ENCODE peak calls at places on chromosome 7, in six cellular contexts. S is CD4-positive, CD25-positive, alpha-beta regulatory T cell; W is NB4; I is psoas muscle; U is colonic mucosa; X is tibial nerve. J is an unnamed sample.

GRCh38 chr7:23184709-23185354 is 3.0 kb downstream of the NUP42 start:
- DNase-seq in S (no peak), W (peak), I (no peak), U (peak), X (peak), J (no peak)

GRCh38 chr7:28776463-28777157 is 181.5 kb downstream of the TRIL start:
- DNase-seq in S (no peak), W (no peak), I (no peak), U (no peak), X (no peak), J (no peak)

GRCh38 chr7:41891967-41892755 is 189.3 kb upstream of the INHBA start:
- DNase-seq in S (no peak), W (peak), I (no peak), U (no peak), X (no peak), J (no peak)

GRCh38 chr7:35849158-35849831 is 48.4 kb downstream of the SEPTIN7 start:
- DNase-seq in S (no peak), W (no peak), I (no peak), U (no peak), X (no peak), J (no peak)

GRCh38 chr7:29196971-29197370 is 2.4 kb downstream of the CHN2 start:
- DNase-seq in S (no peak), W (no peak), I (no peak), U (no peak), X (no peak), J (no peak)

GRCh38 chr7:16846611-16847165 is 35.1 kb downstream of the AGR3 start:
- DNase-seq in S (no peak), W (no peak), I (no peak), U (no peak), X (no peak), J (no peak)

GRCh38 chr7:157854066-157854891 is 517.5 kb downstream of the DNAJB6 start:
- DNase-seq in S (no peak), W (peak), I (peak), U (peak), X (peak), J (no peak)

GRCh38 chr7:26346611-26347200 is 55.0 kb downstream of the SNX10 start:
- DNase-seq in S (no peak), W (no peak), I (no peak), U (peak), X (no peak), J (no peak)

GRCh38 chr7:140009735-140010134 is 53.0 kb downstream of the PARP12 start:
- DNase-seq in S (no peak), W (no peak), I (no peak), U (no peak), X (no peak), J (no peak)

GRCh38 chr7:115328018-115328417 is 406.1 kb downstream of the MDFIC start:
- DNase-seq in S (no peak), W (no peak), I (no peak), U (no peak), X (no peak), J (no peak)

GRCh38 chr7:84948632-84949031 is 238.2 kb downstream of the SEMA3D start:
- DNase-seq in S (no peak), W (no peak), I (no peak), U (no peak), X (no peak), J (no peak)

GRCh38 chr7:128155100-128155763 is 85.8 kb upstream of the LEP start:
- DNase-seq in S (no peak), W (no peak), I (no peak), U (no peak), X (no peak), J (no peak)

GRCh38 chr7:12729112-12729511 is 41.7 kb downstream of the ARL4A start:
- DNase-seq in S (no peak), W (peak), I (peak), U (peak), X (peak), J (peak)

GRCh38 chr7:100538654-100539435 is at the start of gene AGFG2:
- DNase-seq in S (peak), W (peak), I (peak), U (peak), X (peak), J (peak)

GRCh38 chr7:74656421-74656910 is 1.1 kb upstream of the GTF2I start:
- DNase-seq in S (peak), W (peak), I (peak), U (peak), X (no peak), J (peak)

GRCh38 chr7:28550580-28551205 is 138.4 kb downstream of the CREB5 start:
- DNase-seq in S (no peak), W (no peak), I (no peak), U (no peak), X (no peak), J (no peak)

GRCh38 chr7:40566879-40567278 is 432.1 kb downstream of the SUGCT start:
- DNase-seq in S (no peak), W (no peak), I (no peak), U (no peak), X (no peak), J (no peak)

GRCh38 chr7:151003572-151003971 is 12.8 kb downstream of the NOS3 start:
- DNase-seq in S (no peak), W (no peak), I (no peak), U (no peak), X (no peak), J (peak)

GRCh38 chr7:96833701-96834453 is 124.2 kb upstream of the SEM1 start:
- DNase-seq in S (no peak), W (no peak), I (no peak), U (no peak), X (no peak), J (peak)

GRCh38 chr7:16055263-16055976 is 365.9 kb downstream of the CRPPA start:
- DNase-seq in S (no peak), W (no peak), I (no peak), U (no peak), X (no peak), J (no peak)

DNA sequence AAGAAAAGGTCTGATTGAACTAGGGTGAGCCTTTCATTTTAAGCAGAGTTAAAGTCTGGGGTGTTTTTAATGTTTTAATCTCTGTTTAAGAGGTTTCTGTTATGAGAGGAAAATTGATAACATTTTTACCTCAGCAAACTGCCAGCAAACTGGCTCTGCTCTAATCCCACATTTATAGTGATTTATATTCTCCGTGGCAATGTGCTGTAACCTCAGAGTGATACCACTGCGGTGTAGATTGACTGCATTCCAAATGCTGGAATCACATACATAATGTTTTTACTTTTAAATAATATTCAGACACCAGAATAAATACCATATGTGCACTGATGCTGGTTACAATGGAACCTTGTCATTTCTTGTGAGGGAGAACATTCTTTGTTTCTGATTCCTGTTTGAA is 105.2 kb downstream of the WNT2 start:
- DNase-seq in S (no peak), W (no peak), I (no peak), U (no peak), X (no peak), J (no peak)
- H3K4me3 ChIP-seq in S (no peak), W (no peak), I (no peak), U (no peak), X (no peak), J (no peak)

GRCh38 chr7:55521543-55522267 is 50.6 kb downstream of the VOPP1 start:
- DNase-seq in S (no peak), W (no peak), I (no peak), U (peak), X (no peak), J (no peak)
- H3K4me3 ChIP-seq in S (no peak), W (no peak), I (no peak), U (no peak), X (no peak), J (no peak)

GRCh38 chr7:50156746-50157145 is 63.7 kb upstream of the ZPBP start:
- DNase-seq in S (no peak), W (no peak), I (no peak), U (no peak), X (no peak), J (no peak)
- H3K4me3 ChIP-seq in S (no peak), W (no peak), I (no peak), U (no peak), X (no peak), J (no peak)

GRCh38 chr7:94908204-94909022 is 1.0 kb downstream of the PPP1R9A start:
- DNase-seq in S (no peak), W (no peak), I (peak), U (peak), X (no peak), J (no peak)

GRCh38 chr7:94906035-94906796 is 1.2 kb upstream of the PPP1R9A start:
- DNase-seq in S (no peak), W (no peak), I (no peak), U (no peak), X (no peak), J (no peak)

GRCh38 chr7:94909023-94909466 is 1.7 kb downstream of the PPP1R9A start:
- DNase-seq in S (no peak), W (no peak), I (no peak), U (no peak), X (no peak), J (no peak)

GRCh38 chr7:94907420-94908203 is at the start of gene PPP1R9A:
- DNase-seq in S (no peak), W (no peak), I (peak), U (peak), X (no peak), J (no peak)

GRCh38 chr7:94907026-94907419 is 371 bp upstream of the PPP1R9A start:
- DNase-seq in S (no peak), W (no peak), I (no peak), U (no peak), X (no peak), J (no peak)
- H3K4me3 ChIP-seq in S (no peak), W (no peak), I (peak), U (peak), X (peak), J (no peak)

GRCh38 chr7:34438436-34438835 is 219.6 kb upstream of the NPSR1 start:
- DNase-seq in S (no peak), W (no peak), I (no peak), U (no peak), X (no peak), J (no peak)
- H3K4me3 ChIP-seq in S (no peak), W (no peak), I (no peak), U (no peak), X (no peak), J (no peak)

DNA sequence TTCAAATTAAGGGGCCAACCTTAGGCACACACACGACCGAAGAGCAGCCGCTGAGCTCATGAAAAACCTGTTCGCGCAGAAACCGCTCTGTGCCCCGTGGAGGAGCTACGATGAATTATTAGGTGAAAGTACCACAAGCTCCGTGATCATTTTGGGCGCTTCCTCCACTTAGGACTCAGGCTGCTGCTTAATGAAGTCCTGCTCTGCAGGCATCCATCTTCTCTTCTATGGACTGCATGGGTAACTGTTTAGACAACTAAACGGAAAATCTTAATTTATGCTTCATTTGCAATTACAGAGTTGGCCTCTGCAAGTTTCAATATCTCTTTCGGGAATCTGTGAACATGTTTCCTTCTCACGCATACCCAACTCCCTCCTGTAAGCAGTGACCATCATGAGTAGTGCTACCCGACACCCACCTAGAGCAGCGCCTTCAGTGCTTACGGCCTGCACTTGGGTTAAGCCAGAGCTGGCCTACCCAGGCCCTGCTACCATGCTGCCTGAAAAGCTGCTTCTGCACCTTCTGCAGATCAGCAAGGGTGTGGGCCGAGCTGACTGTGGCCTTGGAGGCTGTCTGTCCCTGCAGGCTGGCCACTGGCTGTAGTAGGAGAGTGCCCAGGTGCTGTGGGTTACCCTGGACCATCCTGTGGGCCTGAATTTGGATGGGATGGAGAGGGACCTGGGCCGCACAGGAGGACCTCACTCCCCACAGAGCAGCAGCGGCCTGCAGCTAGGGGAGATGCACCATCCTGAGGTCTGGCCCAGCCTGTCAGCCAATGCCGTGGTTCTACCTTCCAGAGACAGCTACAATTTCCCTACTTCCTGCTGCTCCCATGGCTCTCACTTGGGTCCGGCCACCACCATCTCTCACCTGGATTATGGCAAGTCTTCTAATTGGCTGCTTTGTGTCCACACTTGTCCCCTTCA is 36.0 kb downstream of the GNA12 start:
- DNase-seq in S (no peak), W (no peak), I (no peak), U (no peak), X (no peak), J (no peak)
- H3K4me3 ChIP-seq in S (no peak), W (no peak), I (no peak), U (no peak), X (no peak), J (no peak)

J was measured in SJSA1.